ENCODE peak calls at places on chromosome 7, in six cellular contexts. I is SJSA1, M is hepatocyte, N is A549, A is fibroblast of lung, C is esophagus squamous epithelium. V is an unnamed sample.
A peak's percentile ranks its signal among the peaks of the same experiment; 100 is the strongest.

GRCh38 chr7:22302951-22303423 is 54.0 kb downstream of the RAPGEF5 start:
- DNase-seq in I (no peak), A (no peak), C (no peak), N (no peak), M (no peak), V (no peak)

GRCh38 chr7:42494722-42495121 is 257.7 kb upstream of the GLI3 start:
- DNase-seq in C (no peak), I (no peak), N (no peak), M (no peak), A (peak; percentile 53), V (no peak)

GRCh38 chr7:27641576-27642230 is 21.0 kb downstream of the HIBADH start:
- DNase-seq in M (no peak), N (peak; percentile 49), C (no peak), A (peak; percentile 11), I (peak; percentile 63), V (no peak)

GRCh38 chr7:13894956-13895355 is 94.5 kb downstream of the ETV1 start:
- DNase-seq in M (no peak), C (no peak), N (no peak), I (no peak), A (no peak), V (no peak)

GRCh38 chr7:153430931-153431330 is 621.3 kb upstream of the DPP6 start:
- DNase-seq in C (no peak), N (no peak), A (no peak), M (no peak), I (no peak), V (no peak)

GRCh38 chr7:22723171-22723601 is 3.8 kb upstream of the IL6 start:
- DNase-seq in C (no peak), N (no peak), A (peak; percentile 33), I (peak; percentile 64), M (peak; percentile 34), V (no peak)

GRCh38 chr7:5356751-5357119 is 66.9 kb downstream of the TNRC18 start:
- DNase-seq in I (no peak), N (no peak), M (no peak), A (no peak), C (no peak), V (no peak)

GRCh38 chr7:136923111-136923510 is 54.7 kb downstream of the CHRM2 start:
- DNase-seq in N (no peak), I (peak; percentile 49), C (no peak), M (no peak), A (peak; percentile 93), V (no peak)

GRCh38 chr7:91047636-91048035 is 216.6 kb upstream of the FZD1 start:
- DNase-seq in I (no peak), C (no peak), N (no peak), A (peak; percentile 55), M (no peak), V (no peak)

GRCh38 chr7:98165827-98166667 is 45.2 kb upstream of the BHLHA15 start:
- DNase-seq in A (peak; percentile 11), N (peak; percentile 31), M (peak; percentile 79), I (no peak), C (no peak), V (peak; percentile 27)

GRCh38 chr7:46908770-46909169 is 673.1 kb downstream of the TNS3 start:
- DNase-seq in C (no peak), M (no peak), I (no peak), N (no peak), A (peak; percentile 91), V (no peak)

GRCh38 chr7:108461855-108462254 is 5.6 kb upstream of the NRCAM start:
- DNase-seq in N (no peak), M (peak; percentile 11), A (peak; percentile 31), I (no peak), C (no peak), V (no peak)

GRCh38 chr7:4739528-4739992 is 35.9 kb upstream of the AP5Z1 start:
- DNase-seq in C (no peak), N (peak; percentile 80), A (peak; percentile 62), M (peak; percentile 76), I (no peak), V (no peak)

GRCh38 chr7:79452032-79452494 is 1.4 kb downstream of the MAGI2 start:
- DNase-seq in I (peak; percentile 62), M (peak; percentile 93), C (peak; percentile 5), N (peak; percentile 90), A (peak; percentile 73), V (no peak)

GRCh38 chr7:78924581-78924980 is 528.9 kb downstream of the MAGI2 start:
- DNase-seq in A (peak; percentile 17), C (no peak), N (no peak), I (no peak), M (peak; percentile 35), V (no peak)

GRCh38 chr7:132077986-132078385 is 498.3 kb downstream of the PLXNA4 start:
- DNase-seq in A (peak; percentile 57), C (no peak), M (peak; percentile 40), I (no peak), N (no peak), V (no peak)

GRCh38 chr7:43700059-43700501 is 29.2 kb downstream of the COA1 start:
- DNase-seq in I (no peak), N (peak; percentile 28), A (peak; percentile 68), C (no peak), M (peak; percentile 63), V (no peak)

GRCh38 chr7:129775695-129776396 is 164.3 kb downstream of the NRF1 start:
- DNase-seq in N (no peak), A (no peak), C (no peak), I (no peak), M (no peak), V (no peak)

GRCh38 chr7:71019703-71020102 is 112.2 kb upstream of the GALNT17 start:
- DNase-seq in I (no peak), N (no peak), M (peak; percentile 49), C (no peak), A (no peak), V (no peak)

GRCh38 chr7:11083214-11083568 is 109.5 kb downstream of the PHF14 start:
- DNase-seq in N (no peak), A (no peak), M (peak; percentile 48), I (no peak), C (no peak), V (no peak)

GRCh38 chr7:2640858-2641257 is 9.1 kb downstream of the TTYH3 start:
- DNase-seq in C (no peak), N (no peak), I (no peak), M (no peak), A (no peak), V (no peak)

GRCh38 chr7:100516135-100516812 is 22.7 kb upstream of the AGFG2 start:
- DNase-seq in A (peak; percentile 97), I (peak; percentile 60), C (no peak), N (no peak), M (peak; percentile 21), V (no peak)

GRCh38 chr7:134084488-134085144 is 42.5 kb upstream of the LRGUK start:
- DNase-seq in N (no peak), I (no peak), A (no peak), C (no peak), M (no peak), V (no peak)

GRCh38 chr7:134086998-134087735 is 40.0 kb upstream of the LRGUK start:
- DNase-seq in I (no peak), C (no peak), A (no peak), N (no peak), M (no peak), V (no peak)

GRCh38 chr7:134085315-134085714 is 41.8 kb upstream of the LRGUK start:
- DNase-seq in A (no peak), M (no peak), N (no peak), C (no peak), I (no peak), V (no peak)

GRCh38 chr7:134088199-134088598 is 38.9 kb upstream of the LRGUK start:
- DNase-seq in I (no peak), M (no peak), N (no peak), A (no peak), C (no peak), V (no peak)

GRCh38 chr7:134089446-134089845 is 37.7 kb upstream of the LRGUK start:
- DNase-seq in I (no peak), C (no peak), N (no peak), M (no peak), A (no peak), V (no peak)
- H3K9me3 ChIP-seq in I (peaks cover 8% of the 10 kb centered on the region), C (no peaks in the 10 kb centered on the region), N (peaks cover 63% of the 10 kb centered on the region), M (peaks cover 33% of the 10 kb centered on the region), A (no peaks in the 10 kb centered on the region), V (peaks cover 3% of the 10 kb centered on the region)

DNA sequence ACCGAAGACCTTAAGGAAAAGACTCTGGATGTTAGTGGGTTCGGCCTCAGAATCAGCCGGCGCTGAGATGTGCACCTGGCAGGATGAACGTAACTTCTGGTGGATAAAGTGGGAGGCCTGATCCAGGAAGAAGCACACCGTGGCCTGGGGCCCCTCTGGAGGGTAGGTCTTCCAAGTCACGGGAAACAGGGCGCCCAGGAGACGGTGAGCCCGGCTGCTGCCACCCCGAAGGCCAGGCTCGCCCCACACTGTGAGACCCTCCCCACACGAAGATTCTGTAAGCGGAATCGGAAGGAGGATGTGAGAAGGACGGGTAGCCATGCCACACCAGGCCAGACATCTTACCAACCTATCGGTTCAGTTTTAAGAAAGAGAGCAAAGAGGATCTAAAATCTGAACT is 279.0 kb downstream of the DNAJB6 start:
- DNase-seq in M (no peak), C (no peak), N (no peak), A (no peak), I (no peak), V (no peak)
- H3K9me3 ChIP-seq in M (no peaks in the 10 kb centered on the region), C (no peaks in the 10 kb centered on the region), N (no peaks in the 10 kb centered on the region), A (no peaks in the 10 kb centered on the region), I (no peaks in the 10 kb centered on the region), V (no peaks in the 10 kb centered on the region)

DNA sequence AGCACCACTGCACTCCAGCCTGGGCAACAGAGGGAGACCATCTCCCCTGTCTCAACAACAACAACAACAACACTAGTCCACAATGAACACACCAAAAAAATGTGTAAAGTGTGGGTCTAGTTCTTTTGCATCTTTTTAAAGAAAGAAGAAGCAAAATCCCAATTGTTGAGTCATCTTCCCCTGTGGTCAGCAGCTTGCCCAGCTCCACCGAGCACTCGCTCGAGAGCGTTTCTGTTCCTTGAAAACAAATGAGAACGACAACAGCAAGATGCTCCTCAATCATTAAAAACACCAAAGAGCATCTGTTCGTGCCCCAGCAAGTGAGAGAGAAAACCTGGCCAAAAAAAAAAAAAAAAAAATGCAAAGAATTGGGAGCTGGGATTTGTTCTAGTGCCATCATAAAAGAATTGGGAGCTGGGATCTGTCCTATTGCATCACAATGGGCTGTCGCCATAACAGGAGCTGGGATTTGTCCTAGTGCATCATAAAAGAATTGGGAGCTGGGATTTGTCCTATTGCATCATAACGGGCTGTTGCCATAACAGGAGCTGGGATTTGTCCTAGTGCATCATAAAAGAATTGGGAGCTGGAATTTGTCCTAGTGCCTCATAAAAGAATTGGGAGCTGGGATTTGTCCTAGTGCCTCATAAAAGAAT is 118.1 kb downstream of the PTPRN2 start:
- DNase-seq in I (no peak), A (no peak), M (no peak), C (no peak), N (no peak), V (no peak)
- H3K9me3 ChIP-seq in I (no peaks in the 10 kb centered on the region), A (no peaks in the 10 kb centered on the region), M (no peaks in the 10 kb centered on the region), C (no peaks in the 10 kb centered on the region), N (no peaks in the 10 kb centered on the region), V (no peaks in the 10 kb centered on the region)

GRCh38 chr7:157887400-157887799 is 550.6 kb downstream of the DNAJB6 start:
- DNase-seq in N (no peak), C (no peak), I (no peak), M (no peak), A (no peak), V (no peak)

GRCh38 chr7:157884461-157885062 is 547.8 kb downstream of the DNAJB6 start:
- DNase-seq in C (no peak), A (no peak), N (no peak), I (no peak), M (no peak), V (no peak)

GRCh38 chr7:157886711-157887110 is 549.9 kb downstream of the DNAJB6 start:
- DNase-seq in C (no peak), I (no peak), M (no peak), A (no peak), N (no peak), V (no peak)

GRCh38 chr7:157885140-157885539 is 548.3 kb downstream of the DNAJB6 start:
- DNase-seq in M (no peak), N (no peak), I (no peak), C (no peak), A (no peak), V (no peak)

GRCh38 chr7:157886261-157886660 is 549.5 kb downstream of the DNAJB6 start:
- DNase-seq in M (no peak), N (no peak), A (no peak), I (no peak), C (no peak), V (no peak)
- H3K9me3 ChIP-seq in M (no peaks in the 10 kb centered on the region), N (peaks cover 9% of the 10 kb centered on the region), A (no peaks in the 10 kb centered on the region), I (peaks cover 3% of the 10 kb centered on the region), C (no peaks in the 10 kb centered on the region), V (no peaks in the 10 kb centered on the region)

V was measured in T-helper 17 cell.